ENCODE peak calls at places on chromosomes 7 and 10, in six cellular contexts. N is lower lobe of right lung, G is testis, L is brain microvascular endothelial cell, B is thyroid gland, M is spleen. V is an unnamed sample.

GRCh38 chr10:129993621-129994020 is 29.5 kb upstream of the EBF3 start:
- DNase-seq in N (no peak), G (no peak), L (no peak), B (no peak), M (no peak), V (no peak)

GRCh38 chr7:14748461-14748860 is 154.1 kb downstream of the DGKB start:
- DNase-seq in N (no peak), G (no peak), L (peak; percentile 81), B (no peak), M (no peak), V (no peak)

GRCh38 chr7:124462249-124462648 is 303.3 kb downstream of the GPR37 start:
- DNase-seq in N (no peak), G (no peak), L (no peak), B (no peak), M (no peak), V (no peak)

GRCh38 chr7:152411389-152411788 is 24.4 kb downstream of the KMT2C start:
- DNase-seq in N (no peak), G (peak; percentile 34), L (no peak), B (no peak), M (no peak), V (no peak)

GRCh38 chr7:79454325-79454960 is 976 bp upstream of the MAGI2 start:
- DNase-seq in N (peak; percentile 50), G (peak; percentile 37), L (peak; percentile 45), B (peak; percentile 37), M (peak; percentile 72), V (no peak)

GRCh38 chr7:42522227-42522991 is 285.4 kb upstream of the GLI3 start:
- DNase-seq in N (no peak), G (no peak), L (peak; percentile 31), B (peak; percentile 9), M (no peak), V (no peak)

GRCh38 chr10:24208661-24209420 is at the start of gene KIAA1217:
- DNase-seq in N (peak; percentile 60), G (peak; percentile 58), L (peak; percentile 19), B (peak; percentile 91), M (peak; percentile 73), V (no peak)

GRCh38 chr10:25813511-25813910 is 120.5 kb upstream of the MYO3A start:
- DNase-seq in N (no peak), G (no peak), L (no peak), B (no peak), M (no peak), V (no peak)

DNA sequence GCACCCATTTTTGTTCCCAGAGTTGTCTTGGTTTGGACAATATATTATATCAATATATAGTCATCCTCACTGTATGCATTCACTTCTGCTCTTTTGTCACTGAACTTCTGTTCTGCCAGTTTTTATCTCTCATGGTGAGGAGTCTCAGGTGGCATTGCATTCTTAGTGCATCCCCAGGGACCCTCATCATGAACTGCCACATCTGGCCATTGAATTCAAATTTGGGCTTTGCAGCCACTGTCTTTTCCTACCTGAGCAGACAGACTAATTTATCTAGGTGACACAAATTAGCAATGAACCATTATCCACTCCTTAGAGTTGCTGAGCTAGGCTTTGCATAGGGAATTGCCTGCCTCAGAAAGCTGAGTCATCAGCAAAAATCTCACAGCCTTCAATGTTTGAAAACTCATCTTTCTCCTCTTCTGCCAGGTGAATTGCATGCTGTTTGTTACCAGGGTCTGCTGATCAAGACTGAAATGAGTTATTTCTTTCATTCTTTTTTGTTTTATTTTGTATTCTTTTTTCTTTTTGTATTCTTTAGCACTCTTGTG is 316.8 kb upstream of the MTPN start:
- DNase-seq in N (no peak), G (no peak), L (no peak), B (no peak), M (no peak), V (no peak)
- H3K4me3 ChIP-seq in N (no peak overlapping the region), G (no peak overlapping the region), L (no peak overlapping the region), B (no peak overlapping the region), M (no peak overlapping the region), V (no peak overlapping the region)

GRCh38 chr7:40507166-40507565 is 372.4 kb downstream of the SUGCT start:
- DNase-seq in N (no peak), G (no peak), L (no peak), B (no peak), M (no peak), V (no peak)
- TF ChIP-seq CTCF in N (peak; percentile 27), G (peak; percentile 19), L (no peak), B (no peak), M (no peak), V (peak; percentile 17)

GRCh38 chr7:129777993-129778769 is 166.7 kb downstream of the NRF1 start:
- DNase-seq in N (no peak), G (no peak), L (no peak), B (no peak), M (no peak), V (no peak)
- H3K4me3 ChIP-seq in N (peak overlapping the region; percentile 58), G (no peak overlapping the region), L (no peak overlapping the region), B (no peak overlapping the region), M (peak overlapping the region; percentile 78), V (peak overlapping the region; percentile 79)

GRCh38 chr7:37848297-37848696 is at the start of gene NME8:
- DNase-seq in N (no peak), G (no peak), L (no peak), B (no peak), M (no peak), V (no peak)

GRCh38 chr7:37853468-37853867 is 5.1 kb downstream of the NME8 start:
- DNase-seq in N (no peak), G (no peak), L (no peak), B (no peak), M (no peak), V (no peak)
- TF ChIP-seq CTCF in N (peak; percentile 24), G (peak; percentile 17), L (no peak), B (peak; percentile 45), M (no peak), V (peak; percentile 52)

DNA sequence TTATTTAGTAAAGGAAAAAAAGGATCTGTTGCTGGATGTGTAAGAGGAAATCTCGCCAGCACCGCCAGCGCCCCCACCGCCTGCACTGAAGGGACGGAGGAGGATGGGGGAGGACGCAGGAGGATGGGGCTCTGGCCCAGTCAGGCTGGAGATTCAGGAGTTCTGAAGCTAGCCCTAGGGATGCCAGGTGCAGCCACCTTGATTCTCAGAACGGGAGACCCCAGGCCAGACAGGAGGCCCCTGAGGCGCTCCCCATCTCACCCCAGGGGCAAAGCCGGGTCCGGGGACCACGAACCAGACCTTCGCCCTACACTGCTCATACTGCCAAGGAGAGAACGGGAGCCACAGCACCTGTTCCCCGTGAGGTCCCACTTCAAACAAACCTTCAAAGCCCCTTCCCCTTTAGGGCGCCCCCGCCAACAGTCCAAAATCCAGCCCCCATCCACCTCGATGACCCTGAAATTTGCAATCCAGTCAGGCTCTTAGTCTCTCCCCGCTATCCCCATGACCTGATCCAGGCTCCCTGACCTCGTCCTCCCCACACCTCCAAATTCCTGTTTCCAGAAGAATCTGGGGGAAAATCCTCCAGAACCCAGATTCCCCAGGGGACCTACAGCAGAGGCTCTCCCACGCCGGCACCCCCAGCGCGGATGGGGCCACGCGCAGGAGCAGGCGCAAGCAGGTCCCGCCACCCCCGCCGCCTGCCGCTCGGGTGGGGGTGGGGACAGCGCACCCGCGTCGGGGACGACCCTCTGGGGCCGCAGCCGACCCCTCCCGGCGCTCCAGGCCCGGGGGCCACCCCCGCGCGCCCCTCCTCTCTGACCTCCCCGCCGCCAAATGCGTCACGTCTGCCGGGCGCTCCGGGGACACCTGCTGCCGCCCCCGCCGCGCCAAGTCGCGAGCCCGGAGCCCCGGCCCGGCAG is 929 bp downstream of the CAMK2B start:
- DNase-seq in N (no peak), G (no peak), L (no peak), B (peak; percentile 29), M (no peak), V (no peak)
- H3K4me3 ChIP-seq in N (peak overlapping the region; percentile 8), G (no peak overlapping the region), L (no peak overlapping the region), B (peak overlapping the region; percentile 40), M (peak overlapping the region; percentile 67), V (no peak overlapping the region)